ENCODE peak calls at places on chromosomes 1 and 21, in six cellular contexts. J, T, O, H, C and M are unnamed samples.

GRCh38 chr1:1136547-1137230 is 20.8 kb upstream of the C1orf159 start:
- DNase-seq in J (peak; percentile 56), T (no peak), O (no peak), H (no peak), C (no peak), M (no peak)

GRCh38 chr1:17837631-17838030 is 82.5 kb downstream of the ACTL8 start:
- DNase-seq in J (no peak), T (no peak), O (no peak), H (no peak), C (no peak), M (no peak)

GRCh38 chr1:113125469-113125868 is 52.5 kb downstream of the LRIG2 start:
- DNase-seq in J (no peak), T (no peak), O (no peak), H (no peak), C (no peak), M (no peak)

GRCh38 chr21:35256468-35256988 is 207.4 kb upstream of the RUNX1 start:
- DNase-seq in J (no peak), T (no peak), O (peak; percentile 29), H (no peak), C (no peak), M (peak; percentile 89)

GRCh38 chr1:56922070-56922469 is 43.7 kb downstream of the C8B start:
- DNase-seq in J (no peak), T (no peak), O (no peak), H (no peak), C (no peak), M (no peak)

GRCh38 chr21:37128069-37128468 is 55.0 kb downstream of the TTC3 start:
- DNase-seq in J (no peak), T (no peak), O (no peak), H (no peak), C (no peak), M (no peak)

GRCh38 chr1:29322861-29323585 is 86.7 kb downstream of the PTPRU start:
- DNase-seq in J (no peak), T (no peak), O (no peak), H (no peak), C (no peak), M (no peak)

GRCh38 chr1:87673748-87674147 is 345.1 kb downstream of the LMO4 start:
- DNase-seq in J (no peak), T (no peak), O (no peak), H (no peak), C (no peak), M (no peak)

GRCh38 chr1:103180660-103181059 is 72.3 kb upstream of the COL11A1 start:
- DNase-seq in J (no peak), T (no peak), O (no peak), H (no peak), C (no peak), M (no peak)

GRCh38 chr1:70866522-70867256 is 180.9 kb downstream of the PTGER3 start:
- DNase-seq in J (no peak), T (no peak), O (no peak), H (no peak), C (no peak), M (no peak)

DNA sequence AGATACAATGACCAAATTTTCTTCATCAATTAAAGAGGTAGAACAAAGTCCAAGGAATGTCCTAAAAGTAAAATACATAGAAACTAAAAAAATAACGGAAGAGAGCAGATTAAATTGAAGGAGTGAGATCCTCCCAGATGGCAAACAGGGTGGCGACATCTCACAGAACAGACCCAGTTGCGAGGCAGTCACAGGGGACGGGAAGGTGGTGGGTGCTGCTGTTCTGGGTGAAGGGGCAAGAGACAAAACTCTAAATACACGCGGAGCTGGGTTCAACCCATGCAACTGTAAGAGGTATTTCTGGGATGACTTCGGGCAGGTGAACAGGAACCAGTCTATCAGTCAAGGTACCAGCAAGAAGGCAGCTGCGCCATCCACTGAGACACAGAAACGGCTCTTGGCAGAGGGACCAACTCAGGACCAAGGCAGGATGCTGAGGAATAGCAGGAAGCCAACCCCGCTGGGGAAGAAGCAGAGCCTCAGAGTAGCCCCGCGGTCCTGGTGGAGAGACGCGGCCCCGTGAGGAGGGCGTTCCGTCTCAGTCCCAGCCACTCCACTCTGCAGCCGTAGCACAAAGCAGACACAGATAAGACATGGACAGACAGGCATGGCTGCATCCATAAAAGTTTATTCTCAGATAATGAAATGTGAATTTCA is 32.2 kb downstream of the WDR4 start:
- DNase-seq in J (no peak), T (no peak), O (no peak), H (no peak), C (no peak), M (no peak)
- H3K36me3 ChIP-seq in J (peaks cover 98% of the 10 kb centered on the region), T (peaks cover 93% of the 10 kb centered on the region), O (peaks cover 81% of the 10 kb centered on the region), H (peaks cover 55% of the 10 kb centered on the region), C (peaks cover 21% of the 10 kb centered on the region), M (peaks cover 71% of the 10 kb centered on the region)

DNA sequence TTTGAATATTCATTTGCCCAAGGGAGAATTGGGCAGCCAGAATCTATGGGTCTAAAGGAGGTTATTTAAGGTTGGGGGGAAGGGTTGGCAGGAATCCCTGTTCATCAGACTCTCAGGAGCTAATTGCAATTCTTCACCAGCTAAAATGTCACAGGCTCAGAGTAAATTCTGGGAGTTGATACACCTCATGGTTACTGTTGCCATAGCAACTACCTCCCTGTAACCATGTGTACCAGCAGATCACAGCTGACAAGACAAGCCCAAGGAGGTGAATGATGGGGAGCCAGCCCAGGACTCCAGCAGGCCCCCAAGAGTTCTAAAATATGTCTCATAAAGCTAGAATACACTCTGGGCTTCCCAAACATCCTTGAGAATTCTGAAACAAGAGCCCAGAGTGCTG is 75.5 kb downstream of the CAMK2N1 start:
- DNase-seq in J (peak; percentile 66), T (no peak), O (no peak), H (no peak), C (no peak), M (no peak)
- TF ChIP-seq ZNF274 in J (no peak), T (no peak), O (no peak), H (no peak), C (no peak), M (no peak)

GRCh38 chr1:36982708-36983107 is 51.6 kb downstream of the GRIK3 start:
- DNase-seq in J (no peak), T (no peak), O (no peak), H (no peak), C (no peak), M (no peak)
- H3K36me3 ChIP-seq in J (no peaks in the 10 kb centered on the region), T (no peaks in the 10 kb centered on the region), O (no peaks in the 10 kb centered on the region), H (no peaks in the 10 kb centered on the region), C (no peaks in the 10 kb centered on the region), M (no peaks in the 10 kb centered on the region)

GRCh38 chr1:175373786-175374623 is 181.4 kb upstream of the KIAA0040 start:
- DNase-seq in J (peak; percentile 81), T (peak; percentile 76), O (peak; percentile 16), H (peak; percentile 21), C (no peak), M (peak; percentile 13)

GRCh38 chr1:175377394-175377793 is 184.8 kb upstream of the KIAA0040 start:
- DNase-seq in J (no peak), T (no peak), O (no peak), H (no peak), C (no peak), M (no peak)

GRCh38 chr1:175376194-175376593 is 183.6 kb upstream of the KIAA0040 start:
- DNase-seq in J (peak; percentile 17), T (no peak), O (peak; percentile 2), H (no peak), C (no peak), M (peak; percentile 26)
- TF ChIP-seq ZNF274 in J (no peak), T (no peak), O (no peak), H (no peak), C (no peak), M (no peak)

DNA sequence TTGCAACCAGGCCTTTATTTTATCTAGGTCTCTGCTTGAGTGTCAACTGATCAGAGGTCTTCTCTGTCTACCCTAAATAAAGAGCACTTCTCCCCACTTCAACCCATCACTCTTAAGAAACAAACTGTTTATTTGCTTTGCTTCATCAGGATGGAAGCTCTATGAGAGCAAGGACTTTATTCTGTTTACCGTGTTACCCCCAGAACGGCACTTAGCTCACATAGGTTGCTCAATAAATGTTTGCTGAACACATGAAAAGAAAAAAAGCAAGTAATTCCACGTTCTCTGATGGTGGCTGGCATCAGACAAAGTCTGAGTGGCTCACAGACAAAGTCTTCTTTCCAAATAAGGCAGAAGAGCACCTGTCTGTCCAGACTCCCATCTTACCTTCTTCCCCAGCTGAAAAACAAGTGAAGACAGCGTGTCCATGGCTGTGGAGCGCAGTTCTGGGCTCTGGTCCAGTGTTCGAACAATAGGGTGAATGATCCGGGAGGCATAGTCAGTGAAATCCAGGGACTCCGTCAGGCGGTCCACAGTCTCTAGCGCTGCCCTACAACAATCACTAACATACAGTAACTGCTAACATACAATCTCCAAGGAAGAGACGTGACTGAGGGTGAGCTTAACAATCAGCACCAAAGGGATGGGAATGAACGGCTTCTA is 22.9 kb downstream of the ANGPTL7 start:
- DNase-seq in J (no peak), T (no peak), O (no peak), H (no peak), C (no peak), M (no peak)
- H3K36me3 ChIP-seq in J (peaks cover 96% of the 10 kb centered on the region), T (peaks cover 83% of the 10 kb centered on the region), O (peaks cover 73% of the 10 kb centered on the region), H (peaks cover 46% of the 10 kb centered on the region), C (peaks cover 44% of the 10 kb centered on the region), M (peaks cover 23% of the 10 kb centered on the region)